ENCODE peak calls at places on chromosomes 13 and 19, in nine cellular contexts. T is iris pigment epithelial cell; R is nephron progenitor cell; G is neural crest cell; V is ACHN; B is Caco-2; O is fibroblast of lung; P is MM.1S; Z is activated CD4-positive, CD25-positive, alpha-beta regulatory T cell. C is an unnamed sample.

GRCh38 chr19:52140077-52140710 is 456 bp upstream of the ZNF616 start:
- DNase-seq in T (no peak), R (no peak), G (no peak), V (no peak), B (no peak), O (peak), P (no peak), Z (no peak), C (no peak)

GRCh38 chr13:44955421-44955820 is 33.9 kb downstream of the NUFIP1 start:
- DNase-seq in T (no peak), R (no peak), G (no peak), V (no peak), B (no peak), O (no peak), P (no peak), Z (no peak), C (no peak)

GRCh38 chr19:23983406-23983805 is 68.7 kb downstream of the ZNF726 start:
- DNase-seq in T (no peak), R (no peak), G (no peak), V (no peak), B (no peak), O (no peak), P (no peak), Z (no peak), C (no peak)

GRCh38 chr19:48221628-48222027 is 34.1 kb downstream of the CARD8 start:
- DNase-seq in T (no peak), R (no peak), G (no peak), V (no peak), B (no peak), O (no peak), P (no peak), Z (no peak), C (no peak)

GRCh38 chr13:28376604-28377003 is 118.3 kb downstream of the FLT1 start:
- DNase-seq in T (no peak), R (no peak), G (no peak), V (no peak), B (no peak), O (no peak), P (no peak), Z (no peak), C (no peak)

GRCh38 chr19:54407780-54408179 is 7.5 kb upstream of the TTYH1 start:
- DNase-seq in T (no peak), R (no peak), G (no peak), V (no peak), B (no peak), O (no peak), P (no peak), Z (no peak), C (no peak)

GRCh38 chr13:101416181-101417042 is at the start of gene NALCN:
- DNase-seq in T (peak), R (peak), G (peak), V (peak), B (no peak), O (peak), P (peak), Z (no peak), C (peak)

GRCh38 chr13:24068472-24068871 is 92.0 kb upstream of the SPATA13 start:
- DNase-seq in T (no peak), R (no peak), G (no peak), V (no peak), B (no peak), O (no peak), P (no peak), Z (no peak), C (no peak)

GRCh38 chr19:46599716-46600392 is 1.3 kb upstream of the CALM3 start:
- DNase-seq in T (no peak), R (no peak), G (no peak), V (no peak), B (no peak), O (no peak), P (no peak), Z (no peak), C (no peak)

GRCh38 chr19:34323433-34324204 is 41.4 kb upstream of the GPI start:
- DNase-seq in T (no peak), R (no peak), G (no peak), V (no peak), B (no peak), O (no peak), P (no peak), Z (no peak), C (peak)

GRCh38 chr13:48561461-48562224 is 28.8 kb upstream of the RCBTB2 start:
- DNase-seq in T (no peak), R (no peak), G (no peak), V (no peak), B (no peak), O (no peak), P (peak), Z (no peak), C (no peak)

GRCh38 chr13:35479691-35480090 is 3.2 kb upstream of the MAB21L1 start:
- DNase-seq in T (no peak), R (no peak), G (no peak), V (no peak), B (no peak), O (no peak), P (no peak), Z (no peak), C (no peak)

GRCh38 chr13:108915634-108916497 is 286.5 kb downstream of the MYO16 start:
- DNase-seq in T (peak), R (peak), G (peak), V (peak), B (peak), O (peak), P (peak), Z (peak), C (peak)

GRCh38 chr13:29310806-29311205 is 284.7 kb downstream of the SLC7A1 start:
- DNase-seq in T (no peak), R (no peak), G (no peak), V (no peak), B (no peak), O (no peak), P (no peak), Z (no peak), C (no peak)

GRCh38 chr13:110524484-110525254 is 36.9 kb downstream of the RAB20 start:
- DNase-seq in T (no peak), R (no peak), G (no peak), V (no peak), B (no peak), O (no peak), P (peak), Z (no peak), C (no peak)

GRCh38 chr13:102369303-102369702 is 32.5 kb downstream of the FGF14 start:
- DNase-seq in T (peak), R (no peak), G (no peak), V (no peak), B (no peak), O (no peak), P (no peak), Z (no peak), C (peak)

GRCh38 chr19:51708811-51709210 is 15.0 kb downstream of the HAS1 start:
- DNase-seq in T (no peak), R (no peak), G (no peak), V (no peak), B (no peak), O (no peak), P (no peak), Z (no peak), C (no peak)